ENCODE peak calls at places on chromosome 16, in seven cellular contexts. One of them, this sample, is unnamed.

GRCh38 chr16:54938351-54939346 is 8.0 kb downstream of the IRX5 start:
- DNase-seq in A673: peak
- DNase-seq in PC-3: no peak
- DNase-seq in tibial nerve: no peak
- DNase-seq in stomach: no peak
- DNase-seq in GM23338: peak
- DNase-seq in adrenal gland: no peak
- DNase-seq in this sample: no peak

GRCh38 chr16:54475019-54475418 is 188.4 kb upstream of the IRX3 start:
- DNase-seq in A673: peak
- DNase-seq in PC-3: no peak
- DNase-seq in tibial nerve: no peak
- DNase-seq in stomach: no peak
- DNase-seq in GM23338: no peak
- DNase-seq in adrenal gland: no peak
- DNase-seq in this sample: no peak

GRCh38 chr16:88119881-88120280 is 168.6 kb downstream of the BANP start:
- DNase-seq in A673: no peak
- DNase-seq in PC-3: no peak
- DNase-seq in tibial nerve: no peak
- DNase-seq in stomach: no peak
- DNase-seq in GM23338: no peak
- DNase-seq in adrenal gland: no peak
- DNase-seq in this sample: no peak

GRCh38 chr16:86865866-86866675 is 287.7 kb downstream of the FOXL1 start:
- DNase-seq in A673: no peak
- DNase-seq in PC-3: peak
- DNase-seq in tibial nerve: no peak
- DNase-seq in stomach: no peak
- DNase-seq in GM23338: no peak
- DNase-seq in adrenal gland: no peak
- DNase-seq in this sample: no peak

GRCh38 chr16:84511180-84511800 is 6.8 kb upstream of the MEAK7 start:
- DNase-seq in A673: peak
- DNase-seq in PC-3: peak
- DNase-seq in tibial nerve: peak
- DNase-seq in stomach: peak
- DNase-seq in GM23338: peak
- DNase-seq in adrenal gland: peak
- DNase-seq in this sample: peak

GRCh38 chr16:84283314-84284167 is 11.1 kb upstream of the WFDC1 start:
- DNase-seq in A673: no peak
- DNase-seq in PC-3: no peak
- DNase-seq in tibial nerve: no peak
- DNase-seq in stomach: no peak
- DNase-seq in GM23338: peak
- DNase-seq in adrenal gland: peak
- DNase-seq in this sample: no peak

GRCh38 chr16:79286646-79287423 is 313.7 kb downstream of the MAF start:
- DNase-seq in A673: peak
- DNase-seq in PC-3: no peak
- DNase-seq in tibial nerve: peak
- DNase-seq in stomach: peak
- DNase-seq in GM23338: peak
- DNase-seq in adrenal gland: peak
- DNase-seq in this sample: peak

GRCh38 chr16:9441021-9441420 is 349.6 kb downstream of the HAPSTR1 start:
- DNase-seq in A673: peak
- DNase-seq in PC-3: no peak
- DNase-seq in tibial nerve: no peak
- DNase-seq in stomach: no peak
- DNase-seq in GM23338: peak
- DNase-seq in adrenal gland: no peak
- DNase-seq in this sample: no peak

GRCh38 chr16:70612931-70613330 is 33.4 kb upstream of the IL34 start:
- DNase-seq in A673: no peak
- DNase-seq in PC-3: no peak
- DNase-seq in tibial nerve: no peak
- DNase-seq in stomach: no peak
- DNase-seq in GM23338: no peak
- DNase-seq in adrenal gland: no peak
- DNase-seq in this sample: no peak

GRCh38 chr16:84507011-84507982 is 2.8 kb upstream of the MEAK7 start:
- DNase-seq in A673: no peak
- DNase-seq in PC-3: no peak
- DNase-seq in tibial nerve: no peak
- DNase-seq in stomach: no peak
- DNase-seq in GM23338: no peak
- DNase-seq in adrenal gland: no peak
- DNase-seq in this sample: peak

GRCh38 chr16:54340531-54340930 is 53.9 kb upstream of the IRX3 start:
- DNase-seq in A673: no peak
- DNase-seq in PC-3: no peak
- DNase-seq in tibial nerve: no peak
- DNase-seq in stomach: no peak
- DNase-seq in GM23338: no peak
- DNase-seq in adrenal gland: no peak
- DNase-seq in this sample: no peak

GRCh38 chr16:28935924-28936783 is 4.4 kb downstream of the CD19 start:
- DNase-seq in A673: peak
- DNase-seq in PC-3: peak
- DNase-seq in tibial nerve: peak
- DNase-seq in stomach: peak
- DNase-seq in GM23338: peak
- DNase-seq in adrenal gland: peak
- DNase-seq in this sample: peak

GRCh38 chr16:75000481-75001081 is 1.8 kb downstream of the ZNRF1 start:
- DNase-seq in A673: no peak
- DNase-seq in PC-3: peak
- DNase-seq in tibial nerve: no peak
- DNase-seq in stomach: no peak
- DNase-seq in GM23338: no peak
- DNase-seq in adrenal gland: no peak
- DNase-seq in this sample: peak

GRCh38 chr16:4593069-4593468 is 21.6 kb downstream of the UBALD1 start:
- DNase-seq in A673: no peak
- DNase-seq in PC-3: no peak
- DNase-seq in tibial nerve: no peak
- DNase-seq in stomach: no peak
- DNase-seq in GM23338: peak
- DNase-seq in adrenal gland: no peak
- DNase-seq in this sample: no peak

GRCh38 chr16:83015871-83016270 is 389.1 kb downstream of the CDH13 start:
- DNase-seq in A673: no peak
- DNase-seq in PC-3: no peak
- DNase-seq in tibial nerve: no peak
- DNase-seq in stomach: no peak
- DNase-seq in GM23338: no peak
- DNase-seq in adrenal gland: no peak
- DNase-seq in this sample: no peak

GRCh38 chr16:592518-593306 is 2.8 kb downstream of the RAB40C start:
- DNase-seq in A673: no peak
- DNase-seq in PC-3: no peak
- DNase-seq in tibial nerve: peak
- DNase-seq in stomach: peak
- DNase-seq in GM23338: no peak
- DNase-seq in adrenal gland: peak
- DNase-seq in this sample: no peak

GRCh38 chr16:27924411-27925118 is 138.9 kb downstream of the GSG1L start:
- DNase-seq in A673: no peak
- DNase-seq in PC-3: peak
- DNase-seq in tibial nerve: no peak
- DNase-seq in stomach: no peak
- DNase-seq in GM23338: peak
- DNase-seq in adrenal gland: no peak
- DNase-seq in this sample: no peak

GRCh38 chr16:54280751-54281150 is 5.8 kb downstream of the IRX3 start:
- DNase-seq in A673: no peak
- DNase-seq in PC-3: no peak
- DNase-seq in tibial nerve: no peak
- DNase-seq in stomach: no peak
- DNase-seq in GM23338: no peak
- DNase-seq in adrenal gland: no peak
- DNase-seq in this sample: no peak

GRCh38 chr16:79897444-79898146 is 297.1 kb upstream of the MAF start:
- DNase-seq in A673: no peak
- DNase-seq in PC-3: no peak
- DNase-seq in tibial nerve: no peak
- DNase-seq in stomach: no peak
- DNase-seq in GM23338: no peak
- DNase-seq in adrenal gland: no peak
- DNase-seq in this sample: no peak

GRCh38 chr16:87575027-87575804 is 27.1 kb upstream of the JPH3 start:
- DNase-seq in A673: no peak
- DNase-seq in PC-3: no peak
- DNase-seq in tibial nerve: no peak
- DNase-seq in stomach: no peak
- DNase-seq in GM23338: peak
- DNase-seq in adrenal gland: no peak
- DNase-seq in this sample: no peak

GRCh38 chr16:5581963-5582362 is 484.4 kb upstream of the EEF2KMT start:
- DNase-seq in A673: peak
- DNase-seq in PC-3: no peak
- DNase-seq in tibial nerve: no peak
- DNase-seq in stomach: no peak
- DNase-seq in GM23338: no peak
- DNase-seq in adrenal gland: no peak
- DNase-seq in this sample: no peak

GRCh38 chr16:2516391-2517240 is 2.9 kb downstream of the ATP6V0C start:
- DNase-seq in A673: no peak
- DNase-seq in PC-3: no peak
- DNase-seq in tibial nerve: no peak
- DNase-seq in stomach: no peak
- DNase-seq in GM23338: no peak
- DNase-seq in adrenal gland: peak
- DNase-seq in this sample: no peak

GRCh38 chr16:31528726-31529397 is 1.2 kb downstream of the AHSP start:
- DNase-seq in A673: no peak
- DNase-seq in PC-3: no peak
- DNase-seq in tibial nerve: no peak
- DNase-seq in stomach: no peak
- DNase-seq in GM23338: peak
- DNase-seq in adrenal gland: no peak
- DNase-seq in this sample: no peak

DNA sequence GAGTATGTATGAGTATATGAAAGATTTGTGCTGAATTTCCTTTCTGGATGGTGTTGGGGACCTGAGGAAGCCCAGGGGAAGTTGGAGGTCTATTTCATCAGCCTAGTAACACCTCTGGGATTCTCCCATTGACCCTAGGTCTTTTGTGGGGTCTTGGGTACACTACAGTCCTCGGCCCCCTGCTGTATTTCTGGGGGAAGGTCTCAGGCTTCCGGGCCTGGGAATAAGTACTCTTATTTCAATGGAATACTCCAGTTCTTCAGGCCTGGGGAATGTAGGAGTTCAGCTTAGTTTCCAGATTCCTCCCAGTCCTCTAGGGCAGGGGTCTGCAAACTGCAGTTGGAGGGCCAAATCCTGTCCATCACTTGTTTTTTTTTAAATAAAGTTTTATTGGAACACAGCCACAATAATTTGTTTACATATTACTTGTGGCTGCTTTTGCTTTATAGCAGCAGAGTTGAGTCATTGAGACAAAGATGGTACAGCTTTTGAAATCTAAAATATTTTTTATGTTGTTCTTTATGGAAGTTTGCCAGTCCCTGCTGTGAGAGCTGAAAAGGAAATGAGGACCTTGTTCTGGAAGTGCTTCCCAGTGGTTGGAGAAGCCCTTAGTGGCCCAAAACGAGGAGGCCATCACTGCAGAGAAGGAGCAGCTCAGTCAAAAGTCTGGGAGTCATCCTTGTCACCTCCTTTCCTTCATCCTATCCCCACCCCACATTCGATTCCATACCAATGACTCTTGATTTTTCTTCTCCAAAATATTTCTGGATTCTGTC is 142.5 kb upstream of the HS3ST2 start:
- DNase-seq in A673: no peak
- DNase-seq in PC-3: peak
- DNase-seq in tibial nerve: no peak
- DNase-seq in stomach: no peak
- DNase-seq in GM23338: peak
- DNase-seq in adrenal gland: no peak
- DNase-seq in this sample: no peak
- TF ChIP-seq CTCF in A673: no peak
- TF ChIP-seq CTCF in PC-3: no peak
- TF ChIP-seq CTCF in tibial nerve: no peak
- TF ChIP-seq CTCF in stomach: no peak
- TF ChIP-seq CTCF in GM23338: peak
- TF ChIP-seq CTCF in adrenal gland: no peak
- TF ChIP-seq CTCF in this sample: no peak

DNA sequence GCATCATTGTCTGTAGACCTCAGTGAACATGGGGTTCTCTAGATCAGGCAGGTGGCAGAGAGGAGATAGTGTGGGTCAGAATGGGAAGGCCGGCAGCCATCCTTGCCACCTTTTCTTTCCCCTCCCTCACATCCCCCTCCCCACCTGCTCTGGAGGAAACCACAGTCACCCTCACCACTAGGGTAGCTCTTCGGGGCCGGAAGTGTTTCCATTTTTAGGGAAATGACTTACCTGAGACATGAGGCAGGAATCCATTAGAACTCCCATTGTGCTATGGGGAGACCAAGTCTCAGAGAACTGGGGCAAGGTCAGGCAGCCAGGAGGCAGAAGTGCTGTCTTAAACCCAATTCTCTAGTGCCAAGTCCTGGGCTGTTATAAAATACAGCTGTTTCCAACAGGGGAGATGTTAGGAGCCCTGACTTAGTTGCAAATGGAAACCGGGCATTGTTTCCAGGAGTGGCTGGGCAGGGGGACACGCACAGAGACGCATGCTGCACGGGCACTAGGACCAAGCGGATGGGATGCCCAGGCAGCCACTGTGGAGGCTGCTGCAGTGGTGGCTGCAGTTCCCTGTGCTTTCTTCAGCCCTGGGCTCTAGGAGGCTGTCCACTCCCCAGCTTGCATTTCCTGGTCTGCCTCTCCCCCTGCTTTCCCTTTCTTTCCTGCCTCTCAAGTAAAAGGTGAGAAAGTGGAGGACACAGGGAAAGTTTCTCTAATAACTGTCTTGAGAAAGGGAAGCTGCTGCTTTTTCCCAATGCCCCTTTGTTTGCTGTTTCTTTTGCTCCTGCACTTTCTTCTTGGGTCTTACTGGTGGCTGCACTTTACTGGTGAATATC is 2.8 kb downstream of the HAS3 start:
- DNase-seq in A673: no peak
- DNase-seq in PC-3: peak
- DNase-seq in tibial nerve: no peak
- DNase-seq in stomach: no peak
- DNase-seq in GM23338: peak
- DNase-seq in adrenal gland: no peak
- DNase-seq in this sample: no peak
- H3K4me3 ChIP-seq in A673: peak
- H3K4me3 ChIP-seq in PC-3: peak
- H3K4me3 ChIP-seq in tibial nerve: no peak
- H3K4me3 ChIP-seq in stomach: peak
- H3K4me3 ChIP-seq in GM23338: peak
- H3K4me3 ChIP-seq in adrenal gland: no peak
- H3K4me3 ChIP-seq in this sample: no peak

GRCh38 chr16:57878586-57878985 is 76.3 kb upstream of the KIFC3 start:
- DNase-seq in A673: no peak
- DNase-seq in PC-3: no peak
- DNase-seq in tibial nerve: no peak
- DNase-seq in stomach: no peak
- DNase-seq in GM23338: no peak
- DNase-seq in adrenal gland: no peak
- DNase-seq in this sample: no peak
- TF ChIP-seq CTCF in A673: no peak
- TF ChIP-seq CTCF in PC-3: no peak
- TF ChIP-seq CTCF in tibial nerve: no peak
- TF ChIP-seq CTCF in stomach: no peak
- TF ChIP-seq CTCF in GM23338: no peak
- TF ChIP-seq CTCF in adrenal gland: no peak
- TF ChIP-seq CTCF in this sample: no peak

GRCh38 chr16:49588729-49589384 is 215.3 kb downstream of the C16orf78 start:
- DNase-seq in A673: peak
- DNase-seq in PC-3: no peak
- DNase-seq in tibial nerve: no peak
- DNase-seq in stomach: peak
- DNase-seq in GM23338: peak
- DNase-seq in adrenal gland: no peak
- DNase-seq in this sample: no peak
- H3K4me3 ChIP-seq in A673: no peak
- H3K4me3 ChIP-seq in PC-3: no peak
- H3K4me3 ChIP-seq in tibial nerve: no peak
- H3K4me3 ChIP-seq in stomach: no peak
- H3K4me3 ChIP-seq in GM23338: no peak
- H3K4me3 ChIP-seq in adrenal gland: no peak
- H3K4me3 ChIP-seq in this sample: no peak